ENCODE peak calls at places on chromosomes 4 and X, in seven cellular contexts. H, Z, L, Q, P, M and C are unnamed samples.

GRCh38 chrX:149541521-149542047 is 772 bp downstream of the EOLA1 start:
- DNase-seq in Z (no peak), M (no peak), P (no peak), Q (no peak), H (no peak), L (no peak), C (no peak)

GRCh38 chrX:14899607-14900006 is 26.4 kb downstream of the MOSPD2 start:
- DNase-seq in M (no peak), P (no peak), L (no peak), Z (no peak), Q (peak; percentile 75), H (no peak), C (no peak)

GRCh38 chr4:38173935-38174334 is 213.7 kb downstream of the PTTG2 start:
- DNase-seq in L (no peak), Z (no peak), Q (peak; percentile 92), P (no peak), H (no peak), M (no peak), C (no peak)

GRCh38 chr4:88597970-88598369 is 5.7 kb downstream of the HERC3 start:
- DNase-seq in M (no peak), L (peak; percentile 30), Q (no peak), Z (no peak), P (no peak), H (no peak), C (no peak)

GRCh38 chr4:166432842-166433241 is 559.8 kb downstream of the TLL1 start:
- DNase-seq in H (no peak), Q (peak; percentile 45), P (no peak), L (no peak), M (no peak), Z (no peak), C (no peak)

GRCh38 chr4:80454561-80454960 is 119.0 kb downstream of the CFAP299 start:
- DNase-seq in Z (no peak), P (no peak), Q (no peak), M (no peak), H (no peak), L (no peak), C (no peak)

GRCh38 chrX:143455045-143455444 is 62.2 kb downstream of the SPANXN3 start:
- DNase-seq in Z (no peak), H (no peak), L (no peak), M (no peak), Q (no peak), P (no peak), C (no peak)

GRCh38 chr4:26218677-26219181 is 102.1 kb upstream of the RBPJ start:
- DNase-seq in M (no peak), H (no peak), Z (no peak), L (no peak), P (no peak), Q (no peak), C (no peak)

GRCh38 chrX:40146471-40147398 is 49.0 kb upstream of the BCOR start:
- DNase-seq in Q (no peak), M (peak; percentile 56), L (peak; percentile 75), H (no peak), P (no peak), Z (no peak), C (no peak)

GRCh38 chrX:140440891-140441290 is 64.0 kb downstream of the SOX3 start:
- DNase-seq in H (no peak), M (no peak), P (no peak), Z (no peak), L (peak; percentile 1), Q (no peak), C (no peak)

GRCh38 chr4:186932631-186933150 is 209.0 kb upstream of the FAT1 start:
- DNase-seq in P (no peak), M (no peak), L (peak; percentile 14), H (no peak), Q (peak; percentile 39), Z (no peak), C (no peak)

GRCh38 chrX:135345328-135345645 is 36.0 kb downstream of the ETDC start:
- DNase-seq in L (no peak), M (peak; percentile 42), Z (no peak), P (no peak), H (no peak), Q (peak; percentile 3), C (no peak)

GRCh38 chr4:33160126-33160525 is 2440.0 kb downstream of the PCDH7 start:
- DNase-seq in Z (no peak), L (peak; percentile 50), H (no peak), P (no peak), Q (peak; percentile 13), M (no peak), C (no peak)

GRCh38 chr4:83599183-83599582 is 63.3 kb downstream of the GPAT3 start:
- DNase-seq in L (peak; percentile 41), Q (peak; percentile 75), Z (no peak), M (no peak), P (peak; percentile 41), H (no peak), C (no peak)

GRCh38 chr4:96455045-96455720 is 615.3 kb downstream of the PDHA2 start:
- DNase-seq in Z (no peak), P (no peak), L (no peak), M (no peak), Q (no peak), H (no peak), C (no peak)

GRCh38 chrX:5051831-5052491 is 1176.7 kb downstream of the NLGN4X start:
- DNase-seq in Z (peak; percentile 37), P (no peak), M (no peak), H (no peak), Q (peak; percentile 84), L (peak; percentile 78), C (no peak)

GRCh38 chr4:38210396-38211114 is 250.4 kb downstream of the PTTG2 start:
- DNase-seq in Z (no peak), P (no peak), M (no peak), L (no peak), H (no peak), Q (no peak), C (no peak)

GRCh38 chr4:24236532-24236931 is 346.7 kb upstream of the PPARGC1A start:
- DNase-seq in M (no peak), Q (peak; percentile 39), P (peak; percentile 11), L (no peak), H (no peak), Z (no peak), C (no peak)

GRCh38 chr4:74206088-74206826 is 48.3 kb downstream of the MTHFD2L start:
- DNase-seq in P (no peak), M (no peak), L (no peak), H (no peak), Q (no peak), Z (no peak), C (no peak)

GRCh38 chrX:54964766-54965511 is 29.0 kb downstream of the PFKFB1 start:
- DNase-seq in Z (no peak), Q (no peak), M (no peak), L (no peak), H (no peak), P (no peak), C (no peak)

GRCh38 chr4:96407651-96408342 is 567.9 kb downstream of the PDHA2 start:
- DNase-seq in Z (no peak), Q (no peak), P (no peak), L (no peak), H (no peak), M (no peak), C (no peak)

GRCh38 chr4:123023647-123024046 is 101.2 kb upstream of the NUDT6 start:
- DNase-seq in H (no peak), Z (no peak), L (no peak), M (no peak), P (no peak), Q (no peak), C (no peak)

GRCh38 chr4:66927937-66928336 is 617.4 kb downstream of the CENPC start:
- DNase-seq in M (no peak), H (no peak), P (peak; percentile 10), Q (no peak), L (peak; percentile 69), Z (no peak), C (no peak)

GRCh38 chrX:21840199-21840557 is 761 bp downstream of the MBTPS2 start:
- DNase-seq in L (no peak), H (no peak), Z (no peak), Q (peak; percentile 1), M (no peak), P (no peak), C (no peak)

GRCh38 chr4:100190643-100191600 is 654 bp upstream of the DDIT4L start:
- DNase-seq in M (no peak), H (no peak), Q (peak; percentile 33), Z (no peak), P (no peak), L (peak; percentile 57), C (no peak)

GRCh38 chrX:134462927-134463326 is 3.0 kb downstream of the HPRT1 start:
- DNase-seq in L (no peak), Z (no peak), H (no peak), M (no peak), Q (no peak), P (no peak), C (no peak)

GRCh38 chr4:94665500-94666398 is 92.0 kb upstream of the BMPR1B start:
- DNase-seq in P (no peak), Q (no peak), L (no peak), M (no peak), Z (no peak), H (no peak), C (no peak)

GRCh38 chr4:931960-932712 is at the start of the genes GAK and TMEM175:
- DNase-seq in M (peak; percentile 93), P (peak; percentile 76), L (peak; percentile 97), Z (peak; percentile 84), H (peak; percentile 92), Q (peak; percentile 92), C (peak; percentile 98)
- TF ChIP-seq CTCF in M (no peak), P (no peak), L (no peak), Z (peak; percentile 12), H (no peak), Q (no peak), C (no peak)

DNA sequence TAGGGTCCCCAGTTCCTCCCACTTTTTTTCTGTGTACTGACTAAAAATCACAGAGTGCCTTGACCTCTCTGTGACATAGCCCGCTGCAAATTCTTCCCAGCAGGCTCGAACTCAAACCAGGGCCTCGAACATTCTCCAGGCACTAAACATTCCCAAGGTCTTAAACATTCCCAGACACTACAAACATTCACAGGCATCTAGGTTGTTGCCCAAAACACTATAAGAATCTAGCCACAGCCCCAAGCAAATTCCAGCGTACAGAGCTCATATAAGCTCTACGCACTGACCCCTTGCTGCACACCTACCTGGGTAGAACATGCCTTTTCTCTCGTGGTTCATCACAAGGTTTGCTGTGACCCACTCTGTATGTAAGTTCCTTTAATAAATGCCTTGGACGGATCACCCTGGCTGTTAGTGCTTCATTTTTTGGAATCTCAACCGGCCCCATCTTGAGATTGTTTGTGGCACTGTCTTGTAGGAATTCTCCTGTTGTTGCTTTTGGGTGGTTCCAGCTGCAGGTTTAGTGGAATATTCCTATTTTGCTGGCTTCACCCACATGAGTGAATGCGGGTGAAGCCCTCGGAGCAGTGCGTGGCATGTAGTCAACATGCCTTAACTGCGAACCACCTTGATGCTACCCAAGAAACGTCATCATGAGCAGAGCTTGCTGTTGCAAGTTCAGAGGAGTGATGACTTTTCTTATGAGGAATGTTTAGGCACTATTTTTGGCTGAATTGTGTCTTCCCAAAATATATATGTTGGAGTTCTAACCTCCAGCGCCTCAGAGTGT is 230.0 kb downstream of the HS3ST1 start:
- DNase-seq in H (no peak), Z (no peak), Q (no peak), P (no peak), L (no peak), M (no peak), C (no peak)
- TF ChIP-seq CTCF in H (no peak), Z (no peak), Q (no peak), P (no peak), L (no peak), M (no peak), C (no peak)

GRCh38 chr4:1092026-1092982 is 21.1 kb downstream of the RNF212 start:
- DNase-seq in P (no peak), M (no peak), Q (no peak), L (no peak), Z (no peak), H (no peak), C (no peak)
- TF ChIP-seq CTCF in P (no peak), M (no peak), Q (no peak), L (peak; percentile 15), Z (no peak), H (no peak), C (no peak)

GRCh38 chr4:40193018-40193571 is 3.7 kb upstream of the RHOH start:
- DNase-seq in Z (no peak), H (no peak), P (peak; percentile 27), Q (no peak), M (no peak), L (no peak), C (no peak)
- TF ChIP-seq CTCF in Z (no peak), H (no peak), P (no peak), Q (no peak), M (no peak), L (no peak), C (no peak)